ENCODE peak calls at places on chromosomes 1 and 21, in ten cellular contexts. A, F, M, V, U, N, J, Z, T and Y are unnamed samples.

GRCh38 chr1:17984510-17985085 is 123.0 kb upstream of the IGSF21 start:
- DNase-seq in A (peak; percentile 81), F (peak; percentile 47), M (peak; percentile 25), V (peak; percentile 19), U (no peak), N (no peak), J (no peak), Z (no peak), T (peak; percentile 13), Y (peak; percentile 13)

GRCh38 chr1:109208431-109208830 is 5.3 kb upstream of the SARS1 start:
- DNase-seq in A (no peak), F (no peak), M (no peak), V (peak; percentile 45), U (no peak), N (no peak), J (no peak), Z (no peak), T (no peak), Y (no peak)

GRCh38 chr1:95927061-95927460 is 693.1 kb downstream of the RWDD3 start:
- DNase-seq in A (no peak), F (no peak), M (no peak), V (no peak), U (no peak), N (no peak), J (no peak), Z (no peak), T (no peak), Y (no peak)

GRCh38 chr1:54456921-54457529 is 50.8 kb upstream of the SSBP3 start:
- DNase-seq in A (no peak), F (no peak), M (no peak), V (peak; percentile 14), U (no peak), N (no peak), J (no peak), Z (no peak), T (no peak), Y (no peak)

GRCh38 chr1:151837841-151838490 is 1.7 kb downstream of the C2CD4D start:
- DNase-seq in A (peak; percentile 59), F (no peak), M (no peak), V (no peak), U (no peak), N (no peak), J (peak; percentile 41), Z (no peak), T (peak; percentile 69), Y (no peak)

GRCh38 chr1:234756066-234756783 is 146.2 kb upstream of the IRF2BP2 start:
- DNase-seq in A (no peak), F (no peak), M (no peak), V (no peak), U (no peak), N (no peak), J (no peak), Z (peak; percentile 29), T (no peak), Y (no peak)

GRCh38 chr1:86421601-86422280 is 2.2 kb upstream of the CLCA2 start:
- DNase-seq in A (no peak), F (no peak), M (no peak), V (no peak), U (no peak), N (no peak), J (no peak), Z (no peak), T (no peak), Y (no peak)

GRCh38 chr21:32916522-32917099 is 109.1 kb upstream of the OLIG2 start:
- DNase-seq in A (no peak), F (no peak), M (no peak), V (peak; percentile 7), U (no peak), N (no peak), J (no peak), Z (no peak), T (no peak), Y (peak; percentile 9)

GRCh38 chr1:165580931-165581871 is 37.4 kb downstream of the LRRC52 start:
- DNase-seq in A (no peak), F (no peak), M (no peak), V (no peak), U (no peak), N (no peak), J (no peak), Z (no peak), T (no peak), Y (no peak)

GRCh38 chr1:237387144-237387505 is 345.1 kb downstream of the RYR2 start:
- DNase-seq in A (no peak), F (no peak), M (no peak), V (no peak), U (no peak), N (no peak), J (no peak), Z (no peak), T (no peak), Y (no peak)

GRCh38 chr1:93638307-93638847 is 43.3 kb downstream of the BCAR3 start:
- DNase-seq in A (no peak), F (peak; percentile 40), M (no peak), V (no peak), U (no peak), N (no peak), J (no peak), Z (no peak), T (no peak), Y (no peak)

GRCh38 chr1:153946622-153947246 is at the start of gene DENND4B:
- DNase-seq in A (peak; percentile 100), F (peak; percentile 86), M (peak; percentile 86), V (peak; percentile 91), U (peak; percentile 50), N (peak; percentile 65), J (peak; percentile 88), Z (peak; percentile 90), T (peak; percentile 83), Y (peak; percentile 98)

GRCh38 chr1:206470692-206471414 is 577 bp downstream of the IKBKE start:
- DNase-seq in A (peak; percentile 82), F (peak; percentile 36), M (no peak), V (peak; percentile 29), U (no peak), N (no peak), J (peak; percentile 40), Z (no peak), T (peak; percentile 75), Y (no peak)

GRCh38 chr21:33171584-33172169 is 58.1 kb upstream of the IFNAR2 start:
- DNase-seq in A (no peak), F (no peak), M (no peak), V (peak; percentile 13), U (no peak), N (no peak), J (no peak), Z (no peak), T (no peak), Y (no peak)